ENCODE peak calls at places on chromosomes 3 and 15, in six cellular contexts. T is stimulated activated CD8-positive, alpha-beta memory T cell treated with anti-CD3 and anti-CD28 coated beads, Interleukin-4, amount 100 ng/mL, for 1 hour; F is right lobe of liver; L is heart left ventricle; H is ACHN; U is GM20000. J is an unnamed sample.

GRCh38 chr15:67746022-67746421 is 79.3 kb upstream of the SKOR1 start:
- DNase-seq in T (no peak), F (no peak), L (no peak), H (no peak), U (no peak), J (no peak)

GRCh38 chr3:14822875-14823807 is 4.4 kb downstream of the FGD5 start:
- DNase-seq in T (no peak), F (no peak), L (peak), H (no peak), U (no peak), J (no peak)

GRCh38 chr3:150080058-150080730 is 109.5 kb upstream of the PFN2 start:
- DNase-seq in T (no peak), F (no peak), L (no peak), H (no peak), U (no peak), J (no peak)

GRCh38 chr3:15513810-15514662 is 7.5 kb downstream of the COLQ start:
- DNase-seq in T (no peak), F (no peak), L (no peak), H (no peak), U (no peak), J (no peak)

GRCh38 chr3:21017115-21017852 is 733.7 kb downstream of the ZNF385D start:
- DNase-seq in T (no peak), F (no peak), L (no peak), H (peak), U (no peak), J (peak)

GRCh38 chr3:100882571-100882981 is 110.6 kb downstream of the ABI3BP start:
- DNase-seq in T (no peak), F (no peak), L (no peak), H (no peak), U (no peak), J (no peak)

GRCh38 chr3:46700772-46701171 is 420 bp upstream of the TMIE start:
- DNase-seq in T (no peak), F (no peak), L (peak), H (peak), U (no peak), J (no peak)

GRCh38 chr3:188546835-188547670 is 393.1 kb downstream of the LPP start:
- DNase-seq in T (no peak), F (no peak), L (no peak), H (no peak), U (no peak), J (no peak)

GRCh38 chr3:164230385-164231094 is 847.8 kb downstream of the SI start:
- DNase-seq in T (no peak), F (no peak), L (no peak), H (no peak), U (no peak), J (no peak)

GRCh38 chr3:158672293-158673176 is at the start of gene LXN:
- DNase-seq in T (peak), F (peak), L (peak), H (peak), U (peak), J (peak)

GRCh38 chr3:27565201-27565827 is 81.1 kb upstream of the SLC4A7 start:
- DNase-seq in T (no peak), F (no peak), L (no peak), H (no peak), U (no peak), J (no peak)

GRCh38 chr3:119125742-119126507 is 20.0 kb upstream of the TEX55 start:
- DNase-seq in T (no peak), F (no peak), L (no peak), H (no peak), U (no peak), J (no peak)

GRCh38 chr15:51286816-51287215 is 51.6 kb downstream of the CYP19A1 start:
- DNase-seq in T (no peak), F (no peak), L (no peak), H (no peak), U (no peak), J (no peak)

GRCh38 chr15:56199038-56199437 is 44.6 kb downstream of the RFX7 start:
- DNase-seq in T (no peak), F (no peak), L (no peak), H (no peak), U (no peak), J (no peak)

GRCh38 chr15:50873935-50874353 is 34.5 kb upstream of the AP4E1 start:
- DNase-seq in T (no peak), F (no peak), L (no peak), H (no peak), U (peak), J (no peak)

GRCh38 chr3:23490459-23490858 is 287.3 kb downstream of the UBE2E2 start:
- DNase-seq in T (no peak), F (no peak), L (no peak), H (peak), U (no peak), J (no peak)

GRCh38 chr3:157789162-157789561 is 285.9 kb upstream of the VEPH1 start:
- DNase-seq in T (no peak), F (no peak), L (no peak), H (no peak), U (no peak), J (no peak)

GRCh38 chr15:75902129-75902557 is 1.5 kb upstream of the FBXO22 start:
- DNase-seq in T (no peak), F (no peak), L (peak), H (no peak), U (no peak), J (no peak)

GRCh38 chr3:56593455-56594158 is 36.6 kb downstream of the CCDC66 start:
- DNase-seq in T (peak), F (no peak), L (no peak), H (no peak), U (no peak), J (no peak)

GRCh38 chr15:35362195-35362829 is 183.7 kb downstream of the DPH6 start:
- DNase-seq in T (no peak), F (no peak), L (no peak), H (no peak), U (no peak), J (no peak)

GRCh38 chr3:125119752-125120369 is 64.1 kb upstream of the HEG1 start:
- DNase-seq in T (no peak), F (no peak), L (no peak), H (no peak), U (peak), J (no peak)

GRCh38 chr3:12687948-12688347 is 24.0 kb upstream of the RAF1 start:
- DNase-seq in T (no peak), F (no peak), L (no peak), H (no peak), U (no peak), J (no peak)

GRCh38 chr15:33005582-33005981 is 188.9 kb downstream of the FMN1 start:
- DNase-seq in T (no peak), F (no peak), L (no peak), H (no peak), U (no peak), J (no peak)

GRCh38 chr3:10015476-10015904 is 10.7 kb upstream of the FANCD2 start:
- DNase-seq in T (no peak), F (peak), L (peak), H (peak), U (no peak), J (peak)

GRCh38 chr15:90873998-90874605 is 5.7 kb downstream of the FURIN start:
- DNase-seq in T (no peak), F (peak), L (no peak), H (no peak), U (no peak), J (no peak)

GRCh38 chr3:195892355-195893120 is 15.8 kb downstream of the TNK2 start:
- DNase-seq in T (no peak), F (no peak), L (peak), H (no peak), U (no peak), J (peak)

GRCh38 chr15:76533060-76533955 is 196.7 kb downstream of the ISL2 start:
- DNase-seq in T (no peak), F (no peak), L (no peak), H (no peak), U (no peak), J (peak)